ENCODE peak calls at places on chromosome X, in eight cellular contexts. R, C, Q, U, L, A, N and T are unnamed samples.

GRCh38 chrX:97461763-97462162 is 578.1 kb downstream of the RPA4 start:
- DNase-seq in R (no peak), C (no peak), Q (no peak), U (no peak), L (no peak), A (no peak), N (no peak), T (no peak)

GRCh38 chrX:29530520-29530919 is 684.8 kb upstream of the MAGEB2 start:
- DNase-seq in R (no peak), C (no peak), Q (peak; percentile 25), U (no peak), L (no peak), A (no peak), N (no peak), T (no peak)

GRCh38 chrX:49840679-49841078 is 11.6 kb downstream of the PAGE4 start:
- DNase-seq in R (peak; percentile 66), C (peak; percentile 57), Q (peak; percentile 34), U (peak; percentile 90), L (peak; percentile 54), A (peak; percentile 83), N (peak; percentile 19), T (peak; percentile 55)

GRCh38 chrX:108331126-108331909 is 106.9 kb downstream of the COL4A6 start:
- DNase-seq in R (no peak), C (no peak), Q (no peak), U (no peak), L (no peak), A (no peak), N (no peak), T (no peak)

GRCh38 chrX:43552166-43552565 is 103.9 kb upstream of the MAOA start:
- DNase-seq in R (no peak), C (no peak), Q (no peak), U (no peak), L (no peak), A (no peak), N (no peak), T (no peak)

GRCh38 chrX:30309139-30309571 is at the start of gene NR0B1:
- DNase-seq in R (peak; percentile 39), C (no peak), Q (no peak), U (peak; percentile 71), L (no peak), A (no peak), N (no peak), T (no peak)

GRCh38 chrX:32929040-32929439 is 282.3 kb downstream of the DMD start:
- DNase-seq in R (no peak), C (no peak), Q (no peak), U (no peak), L (no peak), A (no peak), N (no peak), T (no peak)

GRCh38 chrX:20217279-20217678 is 49.4 kb downstream of the RPS6KA3 start:
- DNase-seq in R (no peak), C (no peak), Q (peak; percentile 32), U (no peak), L (no peak), A (peak; percentile 18), N (peak; percentile 19), T (no peak)

GRCh38 chrX:1239681-1240142 is 27.3 kb upstream of the CRLF2 start:
- DNase-seq in R (peak; percentile 75), C (no peak), Q (no peak), U (no peak), L (no peak), A (no peak), N (no peak), T (no peak)

GRCh38 chrX:136353519-136354095 is 52.8 kb downstream of the ADGRG4 start:
- DNase-seq in R (no peak), C (no peak), Q (no peak), U (no peak), L (no peak), A (no peak), N (no peak), T (no peak)

GRCh38 chrX:68196939-68197791 is 236.1 kb downstream of the OPHN1 start:
- DNase-seq in R (no peak), C (no peak), Q (no peak), U (peak; percentile 60), L (peak; percentile 74), A (peak; percentile 12), N (peak; percentile 12), T (peak; percentile 31)

GRCh38 chrX:3550160-3550765 is 163.2 kb downstream of the PRKX start:
- DNase-seq in R (no peak), C (no peak), Q (no peak), U (peak; percentile 63), L (peak; percentile 21), A (no peak), N (no peak), T (no peak)

GRCh38 chrX:13658602-13659001 is 5.7 kb downstream of the TCEANC start:
- DNase-seq in R (no peak), C (no peak), Q (no peak), U (no peak), L (peak; percentile 19), A (peak; percentile 33), N (no peak), T (no peak)

GRCh38 chrX:71665747-71666146 is 1.6 kb upstream of the LOC101059915 start:
- DNase-seq in R (no peak), C (no peak), Q (no peak), U (no peak), L (no peak), A (no peak), N (no peak), T (no peak)

GRCh38 chrX:14051416-14051815 is 21.7 kb upstream of the GEMIN8 start:
- DNase-seq in R (no peak), C (no peak), Q (no peak), U (no peak), L (no peak), A (no peak), N (no peak), T (no peak)

GRCh38 chrX:136207546-136207945 is 43.7 kb downstream of the MAP7D3 start:
- DNase-seq in R (no peak), C (no peak), Q (no peak), U (no peak), L (no peak), A (no peak), N (no peak), T (no peak)

GRCh38 chrX:11968470-11968869 is 169.8 kb upstream of the FRMPD4 start:
- DNase-seq in R (no peak), C (no peak), Q (no peak), U (no peak), L (no peak), A (no peak), N (no peak), T (no peak)

GRCh38 chrX:69215161-69215560 is 49.9 kb upstream of the PJA1 start:
- DNase-seq in R (no peak), C (no peak), Q (no peak), U (no peak), L (no peak), A (no peak), N (no peak), T (no peak)

GRCh38 chrX:39855748-39856129 is 242.0 kb downstream of the BCOR start:
- DNase-seq in R (no peak), C (peak; percentile 77), Q (no peak), U (peak; percentile 76), L (no peak), A (peak; percentile 2), N (no peak), T (no peak)

GRCh38 chrX:49308604-49309269 is 5.3 kb downstream of the GAGE10 start:
- DNase-seq in R (peak; percentile 40), C (no peak), Q (peak; percentile 6), U (no peak), L (no peak), A (no peak), N (no peak), T (no peak)

GRCh38 chrX:25597561-25597960 is 540.6 kb upstream of the MAGEB18 start:
- DNase-seq in R (no peak), C (no peak), Q (no peak), U (no peak), L (no peak), A (no peak), N (no peak), T (no peak)

GRCh38 chrX:78102100-78102499 is 1.9 kb upstream of the PGK1 start:
- DNase-seq in R (no peak), C (no peak), Q (no peak), U (no peak), L (no peak), A (no peak), N (no peak), T (no peak)

GRCh38 chrX:10821293-10821692 is 200.9 kb upstream of the MID1 start:
- DNase-seq in R (no peak), C (no peak), Q (no peak), U (no peak), L (no peak), A (no peak), N (no peak), T (no peak)

GRCh38 chrX:39626749-39627148 is 471.0 kb downstream of the BCOR start:
- DNase-seq in R (no peak), C (no peak), Q (no peak), U (no peak), L (no peak), A (no peak), N (no peak), T (no peak)

GRCh38 chrX:12360991-12361598 is 222.8 kb downstream of the FRMPD4 start:
- DNase-seq in R (no peak), C (no peak), Q (no peak), U (no peak), L (no peak), A (no peak), N (no peak), T (no peak)

GRCh38 chrX:46040001-46040400 is 505.2 kb downstream of the ZNF674 start:
- DNase-seq in R (no peak), C (no peak), Q (no peak), U (no peak), L (no peak), A (no peak), N (no peak), T (no peak)

GRCh38 chrX:72002886-72003285 is 92.2 kb downstream of the NHSL2 start:
- DNase-seq in R (no peak), C (no peak), Q (no peak), U (no peak), L (no peak), A (no peak), N (no peak), T (no peak)

GRCh38 chrX:72031118-72031517 is 100.6 kb downstream of the RTL5 start:
- DNase-seq in R (no peak), C (no peak), Q (no peak), U (no peak), L (no peak), A (no peak), N (no peak), T (no peak)

GRCh38 chrX:111270339-111270738 is at the start of gene CAPN6:
- DNase-seq in R (no peak), C (no peak), Q (no peak), U (peak; percentile 82), L (peak; percentile 20), A (no peak), N (no peak), T (no peak)

GRCh38 chrX:15301924-15302323 is 13.5 kb downstream of the ASB11 start:
- DNase-seq in R (peak; percentile 47), C (peak; percentile 50), Q (peak; percentile 13), U (peak; percentile 46), L (no peak), A (no peak), N (peak; percentile 42), T (peak; percentile 45)

GRCh38 chrX:17859609-17860178 is 1.4 kb downstream of the RAI2 start:
- DNase-seq in R (no peak), C (no peak), Q (no peak), U (peak; percentile 62), L (no peak), A (peak; percentile 33), N (no peak), T (no peak)

GRCh38 chrX:36908801-36909403 is 99.3 kb upstream of the FAM47C start:
- DNase-seq in R (no peak), C (no peak), Q (no peak), U (no peak), L (peak; percentile 19), A (no peak), N (peak; percentile 0), T (no peak)

GRCh38 chrX:132983496-132983895 is 25.1 kb upstream of the HS6ST2 start:
- DNase-seq in R (no peak), C (no peak), Q (no peak), U (no peak), L (no peak), A (no peak), N (no peak), T (no peak)

GRCh38 chrX:108268434-108269080 is 169.7 kb downstream of the COL4A6 start:
- DNase-seq in R (no peak), C (no peak), Q (no peak), U (no peak), L (no peak), A (no peak), N (no peak), T (no peak)